ENCODE peak calls at places on chromosomes 16 and 17, in nine cellular contexts. R is CD4-positive, alpha-beta memory T cell; C is left ventricle myocardium inferior; G is nephron progenitor cell; O is IMR-90; M is T-helper 17 cell; V is left cardiac atrium; T is CD4-positive, CD25-positive, alpha-beta regulatory T cell; D is stimulated activated CD8-positive, alpha-beta memory T cell treated with anti-CD3 and anti-CD28 coated beads, Interleukin-7, amount 100 ng/mL, for 1 hour. Z is an unnamed sample.

GRCh38 chr16:67429053-67429798 is 1.7 kb upstream of the HSD11B2 start:
- DNase-seq in M (no peak), T (no peak), R (no peak), C (no peak), G (no peak), O (no peak), D (no peak), V (no peak), Z (no peak)

GRCh38 chr16:10990378-10990777 is 46.0 kb downstream of the CLEC16A start:
- DNase-seq in V (no peak), D (no peak), O (no peak), M (no peak), G (no peak), T (no peak), C (no peak), R (no peak), Z (no peak)

GRCh38 chr16:24681793-24682192 is 47.7 kb upstream of the TNRC6A start:
- DNase-seq in R (no peak), O (peak; percentile 51), G (no peak), D (no peak), T (no peak), M (no peak), C (no peak), V (no peak), Z (no peak)

GRCh38 chr16:19085679-19086200 is 18.3 kb downstream of the COQ7 start:
- DNase-seq in O (no peak), G (no peak), R (no peak), C (no peak), V (no peak), T (no peak), D (no peak), M (no peak), Z (peak; percentile 55)

GRCh38 chr16:73056911-73057310 is 9.0 kb upstream of the ZFHX3 start:
- DNase-seq in O (no peak), G (no peak), D (no peak), C (no peak), R (no peak), M (no peak), T (no peak), V (no peak), Z (no peak)

GRCh38 chr17:74870512-74870911 is 2.3 kb downstream of the FDXR start:
- DNase-seq in O (peak; percentile 70), T (no peak), C (no peak), M (no peak), D (no peak), R (no peak), G (no peak), V (no peak), Z (no peak)

GRCh38 chr16:74117798-74118197 is 178.8 kb upstream of the PSMD7 start:
- DNase-seq in M (no peak), D (no peak), V (no peak), G (no peak), T (no peak), O (no peak), R (no peak), C (no peak), Z (no peak)

GRCh38 chr16:58414938-58415451 is 22.7 kb downstream of the GINS3 start:
- DNase-seq in C (peak; percentile 27), D (no peak), O (peak; percentile 29), M (no peak), G (no peak), T (no peak), V (no peak), R (no peak), Z (no peak)

GRCh38 chr17:65553009-65553645 is 8.3 kb downstream of the AXIN2 start:
- DNase-seq in C (no peak), V (no peak), D (no peak), T (no peak), G (no peak), O (peak; percentile 74), R (no peak), M (no peak), Z (no peak)

GRCh38 chr16:73149329-73149728 is 101.4 kb upstream of the ZFHX3 start:
- DNase-seq in M (no peak), C (no peak), V (no peak), G (no peak), R (no peak), O (no peak), T (no peak), D (no peak), Z (no peak)

GRCh38 chr17:75925912-75926311 is 14.9 kb downstream of the FBF1 start:
- DNase-seq in M (no peak), R (no peak), O (no peak), T (no peak), C (no peak), G (no peak), D (no peak), V (no peak), Z (peak; percentile 27)

GRCh38 chr16:89924298-89924924 is 1.3 kb downstream of the TUBB3 start:
- DNase-seq in R (peak; percentile 44), G (peak; percentile 80), M (no peak), T (peak; percentile 35), O (peak; percentile 44), D (no peak), V (peak; percentile 39), C (no peak), Z (no peak)

GRCh38 chr17:38917259-38917658 is 8.2 kb upstream of the LASP1NB start:
- DNase-seq in R (no peak), G (no peak), M (no peak), C (no peak), D (no peak), V (no peak), O (no peak), T (no peak), Z (no peak)

GRCh38 chr17:2181206-2181983 is 122.2 kb downstream of the SMG6 start:
- DNase-seq in T (no peak), G (no peak), V (peak; percentile 84), D (no peak), M (no peak), R (no peak), O (peak; percentile 95), C (peak; percentile 76), Z (peak; percentile 35)

GRCh38 chr17:60676758-60677307 is 818 bp upstream of the BCAS3 start:
- DNase-seq in M (no peak), G (no peak), T (no peak), D (no peak), O (no peak), V (no peak), R (no peak), C (no peak), Z (no peak)

GRCh38 chr17:74217036-74217725 is 3.8 kb downstream of the TTYH2 start:
- DNase-seq in V (no peak), R (no peak), G (no peak), C (no peak), D (no peak), M (no peak), O (no peak), T (no peak), Z (no peak)

GRCh38 chr17:15237106-15237425 is 28.1 kb downstream of the PMP22 start:
- DNase-seq in D (no peak), G (no peak), T (no peak), O (no peak), V (no peak), C (no peak), M (no peak), R (no peak), Z (no peak)

GRCh38 chr16:73020409-73020884 is 27.5 kb downstream of the ZFHX3 start:
- DNase-seq in G (no peak), O (peak; percentile 92), D (no peak), M (no peak), T (no peak), C (peak; percentile 81), R (no peak), V (peak; percentile 88), Z (peak; percentile 85)

GRCh38 chr17:44348234-44348987 is 3.3 kb downstream of the GRN start:
- DNase-seq in R (no peak), M (no peak), C (no peak), O (peak; percentile 57), G (no peak), V (no peak), T (no peak), D (no peak), Z (no peak)

GRCh38 chr17:5607946-5608345 is 23.6 kb upstream of the NLRP1 start:
- DNase-seq in O (no peak), T (no peak), C (no peak), G (no peak), V (no peak), D (no peak), R (no peak), M (no peak), Z (no peak)

GRCh38 chr16:75107505-75107904 is 9.1 kb downstream of the LDHD start:
- DNase-seq in V (no peak), R (no peak), M (no peak), C (no peak), T (no peak), G (peak; percentile 42), O (no peak), D (no peak), Z (no peak)

GRCh38 chr17:7122386-7122785 is 7.8 kb upstream of the ASGR2 start:
- DNase-seq in G (no peak), R (no peak), D (no peak), T (no peak), C (no peak), V (no peak), M (no peak), O (peak; percentile 28), Z (no peak)

GRCh38 chr16:85759631-85760419 is 8.9 kb upstream of the C16orf74 start:
- DNase-seq in R (no peak), T (peak; percentile 31), O (no peak), C (no peak), D (no peak), G (no peak), M (no peak), V (no peak), Z (peak; percentile 75)

GRCh38 chr17:73476890-73477350 is 165.1 kb upstream of the CDC42EP4 start:
- DNase-seq in M (no peak), O (no peak), C (peak; percentile 62), D (no peak), G (no peak), V (peak; percentile 33), R (no peak), T (no peak), Z (no peak)

GRCh38 chr17:11608396-11608795 is 10.1 kb downstream of the DNAH9 start:
- DNase-seq in O (no peak), M (no peak), C (peak; percentile 27), G (no peak), D (no peak), V (peak; percentile 61), T (no peak), R (no peak), Z (peak; percentile 78)

GRCh38 chr16:55329791-55330190 is 5.8 kb downstream of the IRX6 start:
- DNase-seq in R (no peak), T (no peak), C (no peak), G (no peak), D (no peak), O (no peak), V (no peak), M (no peak), Z (no peak)

GRCh38 chr16:85625053-85625452 is 11.9 kb downstream of the GSE1 start:
- DNase-seq in O (no peak), C (no peak), R (no peak), D (no peak), V (no peak), M (no peak), G (no peak), T (no peak), Z (no peak)

GRCh38 chr17:3958200-3958599 is 6.0 kb downstream of the ATP2A3 start:
- DNase-seq in O (no peak), D (no peak), V (no peak), M (no peak), C (no peak), G (no peak), T (no peak), R (no peak), Z (no peak)

GRCh38 chr16:5756969-5757368 is 659.4 kb upstream of the EEF2KMT start:
- DNase-seq in R (no peak), V (no peak), G (no peak), M (no peak), T (no peak), C (no peak), D (no peak), O (no peak), Z (no peak)

GRCh38 chr16:13920510-13920818 is 510 bp downstream of the ERCC4 start:
- DNase-seq in M (no peak), R (no peak), V (no peak), C (no peak), D (no peak), G (no peak), T (no peak), O (no peak), Z (no peak)

GRCh38 chr17:21354796-21355385 is 21.3 kb upstream of the KCNJ12 start:
- DNase-seq in T (no peak), R (no peak), M (no peak), C (no peak), G (no peak), V (no peak), D (no peak), O (no peak), Z (peak; percentile 37)